ENCODE peak calls at places on chromosomes 7 and 10, in nine cellular contexts. W is lung; X is GM10248; V is fibroblast of lung; P is tibial nerve; Y is astrocyte of the cerebellum; N is CD8-positive, alpha-beta T cell; S is GM12865; A is endothelial cell. I is an unnamed sample.

GRCh38 chr7:129493555-129493954 is 8.8 kb upstream of the SMKR1 start:
- DNase-seq in W (no peak), X (no peak), V (no peak), P (no peak), Y (no peak), N (no peak), S (peak; percentile 25), A (no peak), I (no peak)

GRCh38 chr10:57336339-57336738 is 931.4 kb downstream of the IPMK start:
- DNase-seq in W (no peak), X (no peak), V (no peak), P (no peak), Y (no peak), N (no peak), S (no peak), A (no peak), I (no peak)

GRCh38 chr10:119538632-119539358 is 3.7 kb downstream of the RGS10 start:
- DNase-seq in W (no peak), X (peak; percentile 38), V (no peak), P (no peak), Y (no peak), N (peak; percentile 30), S (no peak), A (no peak), I (no peak)

GRCh38 chr7:97381815-97382214 is 264.3 kb downstream of the SDHAF3 start:
- DNase-seq in W (no peak), X (no peak), V (no peak), P (no peak), Y (no peak), N (no peak), S (no peak), A (no peak), I (no peak)

GRCh38 chr7:51311166-51311565 is 5.4 kb downstream of the COBL start:
- DNase-seq in W (no peak), X (no peak), V (no peak), P (no peak), Y (no peak), N (no peak), S (no peak), A (no peak), I (no peak)

GRCh38 chr7:99840136-99840869 is 12.5 kb downstream of the CYP3A43 start:
- DNase-seq in W (no peak), X (no peak), V (no peak), P (no peak), Y (no peak), N (no peak), S (no peak), A (no peak), I (no peak)

GRCh38 chr7:116236020-116236630 is 25.8 kb downstream of the TES start:
- DNase-seq in W (no peak), X (peak; percentile 29), V (no peak), P (peak; percentile 51), Y (no peak), N (peak; percentile 37), S (peak; percentile 64), A (peak; percentile 33), I (peak; percentile 22)

GRCh38 chr7:41046778-41047177 is 656.1 kb downstream of the INHBA start:
- DNase-seq in W (no peak), X (no peak), V (no peak), P (no peak), Y (no peak), N (no peak), S (no peak), A (no peak), I (no peak)

GRCh38 chr7:16811555-16811954 is 6.8 kb upstream of the AGR2 start:
- DNase-seq in W (no peak), X (no peak), V (peak; percentile 82), P (no peak), Y (peak; percentile 22), N (no peak), S (no peak), A (no peak), I (no peak)

GRCh38 chr10:97715259-97715874 is 1.8 kb downstream of the MARVELD1 start:
- DNase-seq in W (no peak), X (no peak), V (no peak), P (no peak), Y (no peak), N (no peak), S (no peak), A (no peak), I (no peak)

DNA sequence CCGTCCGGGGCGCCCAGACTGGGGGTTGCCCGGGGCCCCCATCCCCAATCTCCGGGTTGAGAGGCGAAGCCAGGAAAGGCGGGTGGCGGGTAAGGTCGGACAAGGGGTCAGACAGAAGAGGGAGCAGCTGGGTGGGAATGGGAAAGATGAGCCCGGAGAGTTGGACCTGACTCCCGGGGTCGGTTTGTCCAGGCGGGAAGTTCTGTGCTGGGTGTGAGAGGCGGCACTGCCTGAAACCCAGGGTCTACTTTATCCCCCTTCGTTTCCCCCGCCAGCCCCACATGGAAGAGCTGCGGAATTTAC is 675 bp downstream of the SLC4A2 start:
- DNase-seq in W (no peak), X (no peak), V (no peak), P (no peak), Y (no peak), N (no peak), S (no peak), A (no peak), I (no peak)
- TF ChIP-seq CTCF in W (no peak), X (no peak), V (no peak), P (no peak), Y (no peak), N (no peak), S (no peak), A (peak; percentile 38), I (peak; percentile 1)

GRCh38 chr10:125375210-125375609 is 214.8 kb upstream of the CTBP2 start:
- DNase-seq in W (no peak), X (no peak), V (peak; percentile 4), P (no peak), Y (no peak), N (no peak), S (no peak), A (no peak), I (no peak)
- TF ChIP-seq CTCF in W (no peak), X (no peak), V (no peak), P (no peak), Y (no peak), N (no peak), S (no peak), A (no peak), I (no peak)

GRCh38 chr10:79492256-79492655 is 20.1 kb upstream of the EIF5AL1 start:
- DNase-seq in W (no peak), X (no peak), V (no peak), P (no peak), Y (no peak), N (no peak), S (no peak), A (no peak), I (no peak)

GRCh38 chr10:79488870-79489269 is 23.5 kb upstream of the EIF5AL1 start:
- DNase-seq in W (no peak), X (peak; percentile 13), V (no peak), P (no peak), Y (no peak), N (no peak), S (peak; percentile 21), A (no peak), I (no peak)

GRCh38 chr10:79490400-79491081 is 21.8 kb upstream of the EIF5AL1 start:
- DNase-seq in W (no peak), X (peak; percentile 45), V (peak; percentile 73), P (no peak), Y (peak; percentile 40), N (no peak), S (no peak), A (no peak), I (no peak)

GRCh38 chr10:79492839-79493238 is 19.5 kb upstream of the EIF5AL1 start:
- DNase-seq in W (no peak), X (no peak), V (no peak), P (no peak), Y (no peak), N (no peak), S (no peak), A (no peak), I (no peak)

GRCh38 chr10:79491171-79491835 is 21.0 kb upstream of the EIF5AL1 start:
- DNase-seq in W (no peak), X (peak; percentile 30), V (no peak), P (no peak), Y (no peak), N (no peak), S (peak; percentile 29), A (no peak), I (no peak)
- TF ChIP-seq CTCF in W (no peak), X (no peak), V (no peak), P (no peak), Y (peak; percentile 3), N (no peak), S (peak; percentile 21), A (no peak), I (no peak)

GRCh38 chr7:57424515-57425238 is 25.3 kb upstream of the ZNF716 start:
- DNase-seq in W (no peak), X (no peak), V (no peak), P (no peak), Y (no peak), N (no peak), S (no peak), A (no peak), I (no peak)

GRCh38 chr7:57425969-57426628 is 23.9 kb upstream of the ZNF716 start:
- DNase-seq in W (peak; percentile 19), X (no peak), V (no peak), P (no peak), Y (no peak), N (no peak), S (no peak), A (no peak), I (no peak)

GRCh38 chr7:57425239-57425944 is 24.6 kb upstream of the ZNF716 start:
- DNase-seq in W (no peak), X (no peak), V (no peak), P (no peak), Y (no peak), N (no peak), S (no peak), A (no peak), I (no peak)

GRCh38 chr7:57426629-57427003 is 23.4 kb upstream of the ZNF716 start:
- DNase-seq in W (peak; percentile 19), X (no peak), V (no peak), P (no peak), Y (no peak), N (no peak), S (no peak), A (no peak), I (no peak)

DNA sequence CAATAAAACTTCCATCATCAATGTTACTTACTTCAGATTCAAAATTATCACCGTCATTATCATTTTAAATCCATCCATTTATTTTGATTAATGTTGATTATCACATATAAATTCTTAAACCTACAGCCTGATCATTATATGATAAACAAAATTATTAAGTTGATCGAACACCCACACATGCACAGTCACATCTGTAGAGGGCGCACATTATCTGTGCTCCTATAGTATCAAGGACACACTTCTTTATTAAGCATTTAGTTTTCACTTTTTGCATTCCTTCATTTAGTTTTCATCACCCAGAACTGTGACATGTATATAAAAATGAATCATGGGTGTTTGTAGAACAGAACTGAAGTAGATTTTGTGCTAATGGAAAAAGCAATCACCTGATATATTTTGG is 26.2 kb upstream of the ZNF716 start:
- DNase-seq in W (no peak), X (no peak), V (no peak), P (no peak), Y (no peak), N (no peak), S (no peak), A (no peak), I (no peak)
- TF ChIP-seq CTCF in W (no peak), X (no peak), V (no peak), P (no peak), Y (no peak), N (no peak), S (no peak), A (no peak), I (no peak)

I was measured in nephron progenitor cell.